ENCODE peak calls at places on chromosomes 2 and 18, in five cellular contexts. One of them, this sample, is unnamed.
A peak's percentile ranks its signal among the peaks of the same experiment; 100 is the strongest.

GRCh38 chr2:131112477-131113027 is 7.4 kb downstream of the PLEKHB2 start:
- DNase-seq in AG20443: no peak
- DNase-seq in AG09319: no peak
- DNase-seq in NCI-H2029: no peak
- DNase-seq in hypothalamus: no peak
- DNase-seq in this sample: peak; percentile 26

GRCh38 chr2:96205238-96205637 is 3.4 kb downstream of the STARD7 start:
- DNase-seq in hypothalamus: no peak
- DNase-seq in NCI-H2029: no peak
- DNase-seq in AG20443: peak; percentile 16
- DNase-seq in AG09319: no peak
- DNase-seq in this sample: no peak

GRCh38 chr2:28624436-28624797 is 127.2 kb upstream of the PPP1CB start:
- DNase-seq in hypothalamus: no peak
- DNase-seq in AG09319: no peak
- DNase-seq in NCI-H2029: no peak
- DNase-seq in AG20443: no peak
- DNase-seq in this sample: no peak

GRCh38 chr2:69743847-69744264 is 1.9 kb downstream of the ANXA4 start:
- DNase-seq in AG20443: no peak
- DNase-seq in AG09319: no peak
- DNase-seq in hypothalamus: no peak
- DNase-seq in NCI-H2029: no peak
- DNase-seq in this sample: no peak

GRCh38 chr18:28078298-28078697 is 98.6 kb downstream of the CDH2 start:
- DNase-seq in NCI-H2029: no peak
- DNase-seq in AG09319: no peak
- DNase-seq in hypothalamus: no peak
- DNase-seq in AG20443: no peak
- DNase-seq in this sample: no peak

GRCh38 chr18:26477828-26478466 is 70.4 kb downstream of the KCTD1 start:
- DNase-seq in hypothalamus: no peak
- DNase-seq in AG09319: no peak
- DNase-seq in NCI-H2029: no peak
- DNase-seq in AG20443: no peak
- DNase-seq in this sample: no peak

GRCh38 chr2:232925769-232926163 is 55.7 kb downstream of the SNORC start:
- DNase-seq in hypothalamus: no peak
- DNase-seq in AG09319: no peak
- DNase-seq in NCI-H2029: no peak
- DNase-seq in AG20443: no peak
- DNase-seq in this sample: no peak

GRCh38 chr18:463442-464310 is 36.8 kb downstream of the COLEC12 start:
- DNase-seq in hypothalamus: no peak
- DNase-seq in AG09319: no peak
- DNase-seq in NCI-H2029: no peak
- DNase-seq in AG20443: no peak
- DNase-seq in this sample: no peak

GRCh38 chr2:240564571-240565266 is 3.6 kb upstream of the RNPEPL1 start:
- DNase-seq in AG09319: no peak
- DNase-seq in AG20443: no peak
- DNase-seq in NCI-H2029: no peak
- DNase-seq in hypothalamus: no peak
- DNase-seq in this sample: peak; percentile 39

GRCh38 chr18:477565-477964 is 22.9 kb downstream of the COLEC12 start:
- DNase-seq in NCI-H2029: no peak
- DNase-seq in AG09319: no peak
- DNase-seq in AG20443: no peak
- DNase-seq in hypothalamus: no peak
- DNase-seq in this sample: no peak

GRCh38 chr2:152861349-152861942 is 143.0 kb downstream of the ARL6IP6 start:
- DNase-seq in AG20443: peak; percentile 44
- DNase-seq in AG09319: no peak
- DNase-seq in hypothalamus: no peak
- DNase-seq in NCI-H2029: peak; percentile 51
- DNase-seq in this sample: no peak

GRCh38 chr2:79375817-79376216 is 137.0 kb upstream of the CTNNA2 start:
- DNase-seq in NCI-H2029: no peak
- DNase-seq in hypothalamus: no peak
- DNase-seq in AG09319: no peak
- DNase-seq in AG20443: no peak
- DNase-seq in this sample: no peak

GRCh38 chr2:196399736-196400691 is 228.6 kb upstream of the STK17B start:
- DNase-seq in NCI-H2029: no peak
- DNase-seq in hypothalamus: no peak
- DNase-seq in AG20443: peak; percentile 67
- DNase-seq in AG09319: peak; percentile 66
- DNase-seq in this sample: peak; percentile 76

GRCh38 chr2:74887961-74888670 is 54.2 kb downstream of the HK2 start:
- DNase-seq in hypothalamus: no peak
- DNase-seq in AG09319: no peak
- DNase-seq in NCI-H2029: no peak
- DNase-seq in AG20443: peak; percentile 32
- DNase-seq in this sample: no peak

GRCh38 chr2:96105152-96105915 is 11.0 kb downstream of the ADRA2B start:
- DNase-seq in AG20443: no peak
- DNase-seq in AG09319: no peak
- DNase-seq in hypothalamus: no peak
- DNase-seq in NCI-H2029: no peak
- DNase-seq in this sample: peak; percentile 65

GRCh38 chr2:24435391-24436316 is 55.4 kb upstream of the NCOA1 start:
- DNase-seq in AG20443: peak; percentile 42
- DNase-seq in AG09319: peak; percentile 10
- DNase-seq in hypothalamus: peak; percentile 8
- DNase-seq in NCI-H2029: no peak
- DNase-seq in this sample: peak; percentile 9